ENCODE peak calls at places on chromosomes 5 and 9, in five cellular contexts. One of them, this sample, is unnamed.

GRCh38 chr5:110738503-110738811 is 350 bp upstream of the SLC25A46 start:
- DNase-seq in activated CD8-positive, alpha-beta memory T cell treated with anti-CD3 and anti-CD28 coated beads, Interleukin-2, amount 50 U/mL, for 4 hours: no peak
- DNase-seq in EH: no peak
- DNase-seq in PC-9: no peak
- DNase-seq in type B pancreatic cell: peak
- DNase-seq in this sample: no peak

GRCh38 chr9:138077126-138077525 is 199.5 kb downstream of the CACNA1B start:
- DNase-seq in activated CD8-positive, alpha-beta memory T cell treated with anti-CD3 and anti-CD28 coated beads, Interleukin-2, amount 50 U/mL, for 4 hours: no peak
- DNase-seq in EH: no peak
- DNase-seq in PC-9: no peak
- DNase-seq in type B pancreatic cell: peak
- DNase-seq in this sample: no peak

GRCh38 chr5:66717455-66718373 is 121.5 kb downstream of the MAST4 start:
- DNase-seq in PC-9: no peak
- DNase-seq in EH: no peak
- DNase-seq in type B pancreatic cell: no peak
- DNase-seq in activated CD8-positive, alpha-beta memory T cell treated with anti-CD3 and anti-CD28 coated beads, Interleukin-2, amount 50 U/mL, for 4 hours: no peak
- DNase-seq in this sample: no peak

GRCh38 chr9:72933730-72934665 is 18.9 kb downstream of the ALDH1A1 start:
- DNase-seq in type B pancreatic cell: no peak
- DNase-seq in EH: no peak
- DNase-seq in activated CD8-positive, alpha-beta memory T cell treated with anti-CD3 and anti-CD28 coated beads, Interleukin-2, amount 50 U/mL, for 4 hours: no peak
- DNase-seq in PC-9: no peak
- DNase-seq in this sample: no peak

GRCh38 chr9:32423371-32423770 is 38.9 kb downstream of the ACO1 start:
- DNase-seq in type B pancreatic cell: no peak
- DNase-seq in activated CD8-positive, alpha-beta memory T cell treated with anti-CD3 and anti-CD28 coated beads, Interleukin-2, amount 50 U/mL, for 4 hours: no peak
- DNase-seq in PC-9: peak
- DNase-seq in EH: peak
- DNase-seq in this sample: peak

GRCh38 chr9:102032614-102033013 is 294.2 kb upstream of the GRIN3A start:
- DNase-seq in EH: no peak
- DNase-seq in PC-9: no peak
- DNase-seq in activated CD8-positive, alpha-beta memory T cell treated with anti-CD3 and anti-CD28 coated beads, Interleukin-2, amount 50 U/mL, for 4 hours: no peak
- DNase-seq in type B pancreatic cell: no peak
- DNase-seq in this sample: no peak

GRCh38 chr5:137583129-137583528 is 84.0 kb upstream of the SPOCK1 start:
- DNase-seq in PC-9: no peak
- DNase-seq in activated CD8-positive, alpha-beta memory T cell treated with anti-CD3 and anti-CD28 coated beads, Interleukin-2, amount 50 U/mL, for 4 hours: no peak
- DNase-seq in type B pancreatic cell: no peak
- DNase-seq in EH: no peak
- DNase-seq in this sample: no peak

GRCh38 chr9:101449071-101449721 is 13.6 kb upstream of the ALDOB start:
- DNase-seq in PC-9: peak
- DNase-seq in EH: peak
- DNase-seq in type B pancreatic cell: peak
- DNase-seq in activated CD8-positive, alpha-beta memory T cell treated with anti-CD3 and anti-CD28 coated beads, Interleukin-2, amount 50 U/mL, for 4 hours: peak
- DNase-seq in this sample: peak

GRCh38 chr5:118592678-118593328 is 395.5 kb downstream of the DTWD2 start:
- DNase-seq in activated CD8-positive, alpha-beta memory T cell treated with anti-CD3 and anti-CD28 coated beads, Interleukin-2, amount 50 U/mL, for 4 hours: no peak
- DNase-seq in type B pancreatic cell: no peak
- DNase-seq in PC-9: no peak
- DNase-seq in EH: no peak
- DNase-seq in this sample: no peak

GRCh38 chr9:28999806-29000205 is 1426.5 kb upstream of the C9orf72 start:
- DNase-seq in type B pancreatic cell: no peak
- DNase-seq in activated CD8-positive, alpha-beta memory T cell treated with anti-CD3 and anti-CD28 coated beads, Interleukin-2, amount 50 U/mL, for 4 hours: no peak
- DNase-seq in PC-9: no peak
- DNase-seq in EH: no peak
- DNase-seq in this sample: no peak

This sample was measured in HFFc6.